ENCODE peak calls at places on chromosomes 2 and 18, in nine cellular contexts. T is NCI-H524; X is activated naive CD8-positive, alpha-beta T cell treated with anti-CD3 and anti-CD28 coated beads, Interleukin-2, amount 10 ng/mL, durations not matched to agents 7 days and 5 days; B is GM04504; C is hepatocyte; Z is heart right ventricle; P is HEK293T; N is H54; G is NCI-H2107. H is an unnamed sample.

GRCh38 chr2:157486596-157487270 is 42.8 kb upstream of the CYTIP start:
- DNase-seq in T (no peak), X (no peak), C (no peak), Z (no peak), P (no peak), B (no peak), G (no peak), N (no peak), H (no peak)

GRCh38 chr2:29443086-29443485 is 327.9 kb downstream of the CLIP4 start:
- DNase-seq in X (no peak), C (no peak), Z (no peak), P (no peak), G (no peak), T (peak), B (no peak), N (no peak), H (no peak)

GRCh38 chr2:80748576-80748975 is 444.0 kb upstream of the LRRTM1 start:
- DNase-seq in G (no peak), T (no peak), X (no peak), C (no peak), B (no peak), Z (no peak), P (no peak), N (no peak), H (no peak)

GRCh38 chr2:99865217-99865569 is 277.2 kb downstream of the AFF3 start:
- DNase-seq in G (no peak), P (no peak), N (no peak), B (no peak), C (no peak), Z (no peak), X (no peak), T (no peak), H (no peak)

GRCh38 chr2:111884592-111884964 is 585 bp upstream of the ANAPC1 start:
- DNase-seq in P (no peak), Z (no peak), N (no peak), T (peak), C (no peak), G (no peak), B (no peak), X (peak), H (no peak)

GRCh38 chr2:227472265-227473018 is 486 bp downstream of the AGFG1 start:
- DNase-seq in X (peak), Z (peak), T (peak), C (peak), N (peak), P (peak), G (no peak), B (no peak), H (peak)

GRCh38 chr18:292271-292670 is 24.4 kb upstream of the THOC1 start:
- DNase-seq in T (no peak), B (no peak), N (no peak), G (no peak), Z (no peak), X (no peak), P (no peak), C (no peak), H (no peak)

GRCh38 chr18:46939337-46939963 is 22.0 kb downstream of the KATNAL2 start:
- DNase-seq in P (no peak), B (no peak), C (peak), G (no peak), X (no peak), T (peak), Z (no peak), N (peak), H (no peak)

GRCh38 chr2:127577973-127578372 is 42.5 kb downstream of the MYO7B start:
- DNase-seq in N (no peak), G (no peak), P (no peak), Z (no peak), X (peak), B (no peak), C (no peak), T (no peak), H (no peak)

GRCh38 chr2:101698419-101699190 is 1.1 kb downstream of the MAP4K4 start:
- DNase-seq in P (peak), N (peak), B (no peak), C (peak), Z (no peak), G (no peak), X (peak), T (peak), H (no peak)

GRCh38 chr18:44840053-44840826 is 159.6 kb downstream of the SETBP1 start:
- DNase-seq in P (no peak), X (no peak), B (no peak), T (no peak), N (no peak), Z (no peak), C (no peak), G (no peak), H (no peak)

GRCh38 chr2:104976603-104977120 is 61.2 kb upstream of the MRPS9 start:
- DNase-seq in G (no peak), P (peak), T (peak), X (no peak), Z (no peak), C (no peak), N (peak), B (no peak), H (no peak)

GRCh38 chr2:15666776-15667578 is 75.3 kb downstream of the DDX1 start:
- DNase-seq in X (no peak), B (no peak), C (no peak), G (no peak), P (no peak), Z (no peak), N (no peak), T (no peak), H (no peak)

GRCh38 chr2:233794128-233794658 is 16.1 kb downstream of the MROH2A start:
- DNase-seq in B (no peak), T (no peak), P (no peak), X (no peak), C (no peak), Z (no peak), G (no peak), N (no peak), H (no peak)

GRCh38 chr2:102109016-102109415 is 33.5 kb upstream of the IL1R1 start:
- DNase-seq in G (no peak), B (no peak), Z (no peak), T (no peak), C (no peak), X (no peak), N (no peak), P (no peak), H (no peak)

GRCh38 chr2:240593026-240593702 is 6.6 kb downstream of the CAPN10 start:
- DNase-seq in P (no peak), N (no peak), X (no peak), T (no peak), C (no peak), B (no peak), G (no peak), Z (no peak), H (no peak)

GRCh38 chr2:104901037-104901851 is 47.3 kb downstream of the POU3F3 start:
- DNase-seq in G (no peak), X (no peak), C (peak), N (no peak), P (no peak), T (peak), Z (no peak), B (no peak), H (peak)

GRCh38 chr2:104332733-104333132 is 521.2 kb upstream of the POU3F3 start:
- DNase-seq in B (no peak), G (no peak), X (no peak), Z (no peak), N (no peak), C (peak), P (peak), T (no peak), H (no peak)

GRCh38 chr18:78787751-78788150 is 191.9 kb upstream of the SALL3 start:
- DNase-seq in B (no peak), Z (no peak), G (no peak), P (no peak), T (no peak), X (no peak), N (no peak), C (no peak), H (no peak)

GRCh38 chr2:51003345-51004192 is 28.4 kb downstream of the NRXN1 start:
- DNase-seq in C (no peak), P (no peak), T (no peak), X (no peak), B (no peak), N (no peak), G (no peak), Z (no peak), H (no peak)

GRCh38 chr18:7870855-7871254 is 303.7 kb downstream of the PTPRM start:
- DNase-seq in B (peak), G (no peak), T (no peak), P (no peak), X (no peak), C (no peak), N (no peak), Z (no peak), H (no peak)

GRCh38 chr2:84865181-84865783 is 15.6 kb downstream of the TRABD2A start:
- DNase-seq in C (no peak), N (no peak), G (no peak), P (no peak), B (no peak), Z (no peak), X (no peak), T (peak), H (no peak)

GRCh38 chr2:12754643-12755042 is 37.9 kb downstream of the TRIB2 start:
- DNase-seq in G (no peak), X (no peak), B (no peak), P (no peak), Z (no peak), N (no peak), T (no peak), C (no peak), H (no peak)

GRCh38 chr2:235709969-235710879 is 216.4 kb downstream of the AGAP1 start:
- DNase-seq in Z (no peak), X (no peak), G (no peak), N (no peak), P (no peak), B (no peak), C (no peak), T (no peak), H (no peak)

GRCh38 chr2:112626604-112627059 is 19.1 kb upstream of the SLC20A1 start:
- DNase-seq in P (peak), B (peak), X (peak), N (no peak), C (peak), G (no peak), Z (peak), T (peak), H (peak)

GRCh38 chr2:26692814-26693286 is 328 bp downstream of the KCNK3 start:
- DNase-seq in X (no peak), Z (no peak), C (no peak), T (peak), N (no peak), B (no peak), G (no peak), P (peak), H (peak)

GRCh38 chr2:150618215-150618905 is 130.9 kb upstream of the RND3 start:
- DNase-seq in C (no peak), B (no peak), T (no peak), N (no peak), Z (no peak), P (no peak), X (no peak), G (no peak), H (no peak)

GRCh38 chr18:62518460-62519375 is 4.1 kb upstream of the ZCCHC2 start:
- DNase-seq in G (no peak), T (no peak), X (no peak), C (no peak), N (no peak), Z (no peak), B (no peak), P (no peak), H (no peak)

H was measured in glutamatergic neuron.